ENCODE peak calls at places on chromosomes 12 and 14, in five cellular contexts. One of them, this sample, is unnamed.

GRCh38 chr12:117850048-117850447 is 118.7 kb downstream of the KSR2 start:
- DNase-seq in fibroblast of mammary gland: peak
- DNase-seq in ovary: no peak
- DNase-seq in BE2C: peak
- DNase-seq in cardiac fibroblast: peak
- DNase-seq in this sample: no peak

GRCh38 chr14:47674546-47675238 is 713 bp downstream of the MDGA2 start:
- DNase-seq in cardiac fibroblast: no peak
- DNase-seq in ovary: no peak
- DNase-seq in BE2C: peak
- DNase-seq in fibroblast of mammary gland: no peak
- DNase-seq in this sample: no peak

GRCh38 chr12:114316076-114316475 is 89.9 kb downstream of the TBX5 start:
- DNase-seq in ovary: no peak
- DNase-seq in BE2C: no peak
- DNase-seq in cardiac fibroblast: peak
- DNase-seq in fibroblast of mammary gland: peak
- DNase-seq in this sample: no peak

GRCh38 chr12:65603428-65604351 is 220.6 kb upstream of the HMGA2 start:
- DNase-seq in cardiac fibroblast: peak
- DNase-seq in BE2C: no peak
- DNase-seq in fibroblast of mammary gland: peak
- DNase-seq in ovary: no peak
- DNase-seq in this sample: peak

GRCh38 chr14:35879141-35879648 is 53.1 kb downstream of the BRMS1L start:
- DNase-seq in ovary: no peak
- DNase-seq in BE2C: no peak
- DNase-seq in fibroblast of mammary gland: peak
- DNase-seq in cardiac fibroblast: peak
- DNase-seq in this sample: no peak

GRCh38 chr14:99818503-99819036 is 25.4 kb downstream of the EML1 start:
- DNase-seq in fibroblast of mammary gland: no peak
- DNase-seq in cardiac fibroblast: no peak
- DNase-seq in BE2C: no peak
- DNase-seq in ovary: no peak
- DNase-seq in this sample: no peak

GRCh38 chr12:62294378-62294777 is 34.2 kb downstream of the USP15 start:
- DNase-seq in ovary: no peak
- DNase-seq in fibroblast of mammary gland: no peak
- DNase-seq in cardiac fibroblast: no peak
- DNase-seq in BE2C: no peak
- DNase-seq in this sample: no peak

GRCh38 chr12:64895541-64895940 is 71.1 kb downstream of the TBC1D30 start:
- DNase-seq in fibroblast of mammary gland: peak
- DNase-seq in cardiac fibroblast: no peak
- DNase-seq in BE2C: no peak
- DNase-seq in ovary: no peak
- DNase-seq in this sample: no peak

GRCh38 chr14:99590746-99591555 is 13.1 kb downstream of the CCDC85C start:
- DNase-seq in ovary: no peak
- DNase-seq in fibroblast of mammary gland: peak
- DNase-seq in BE2C: peak
- DNase-seq in cardiac fibroblast: peak
- DNase-seq in this sample: no peak

GRCh38 chr12:56080556-56081138 is 682 bp downstream of the ERBB3 start:
- DNase-seq in cardiac fibroblast: no peak
- DNase-seq in ovary: no peak
- DNase-seq in fibroblast of mammary gland: no peak
- DNase-seq in BE2C: no peak
- DNase-seq in this sample: no peak

GRCh38 chr14:68379510-68380303 is 413.2 kb downstream of the ZFP36L1 start:
- DNase-seq in BE2C: no peak
- DNase-seq in fibroblast of mammary gland: no peak
- DNase-seq in cardiac fibroblast: no peak
- DNase-seq in ovary: no peak
- DNase-seq in this sample: no peak

GRCh38 chr12:104700324-104700723 is 243.6 kb downstream of the CHST11 start:
- DNase-seq in ovary: no peak
- DNase-seq in cardiac fibroblast: no peak
- DNase-seq in fibroblast of mammary gland: no peak
- DNase-seq in BE2C: no peak
- DNase-seq in this sample: no peak

GRCh38 chr12:2813573-2814185 is 1.2 kb downstream of the ITFG2 start:
- DNase-seq in cardiac fibroblast: peak
- DNase-seq in ovary: no peak
- DNase-seq in fibroblast of mammary gland: peak
- DNase-seq in BE2C: peak
- DNase-seq in this sample: no peak

GRCh38 chr12:24398605-24399004 is 449.1 kb upstream of the SOX5 start:
- DNase-seq in BE2C: no peak
- DNase-seq in cardiac fibroblast: no peak
- DNase-seq in ovary: no peak
- DNase-seq in fibroblast of mammary gland: no peak
- DNase-seq in this sample: no peak

GRCh38 chr14:64191756-64192155 is 102.4 kb downstream of the ESR2 start:
- DNase-seq in fibroblast of mammary gland: peak
- DNase-seq in cardiac fibroblast: peak
- DNase-seq in BE2C: no peak
- DNase-seq in ovary: no peak
- DNase-seq in this sample: no peak

GRCh38 chr12:52631264-52631663 is 12.9 kb upstream of the KRT73 start:
- DNase-seq in fibroblast of mammary gland: no peak
- DNase-seq in cardiac fibroblast: no peak
- DNase-seq in BE2C: no peak
- DNase-seq in ovary: no peak
- DNase-seq in this sample: no peak

GRCh38 chr14:73424453-73424852 is 33.9 kb downstream of the NUMB start:
- DNase-seq in BE2C: no peak
- DNase-seq in cardiac fibroblast: peak
- DNase-seq in fibroblast of mammary gland: no peak
- DNase-seq in ovary: no peak
- DNase-seq in this sample: no peak

GRCh38 chr14:101948666-101949205 is 15.6 kb upstream of the DYNC1H1 start:
- DNase-seq in BE2C: no peak
- DNase-seq in ovary: no peak
- DNase-seq in fibroblast of mammary gland: no peak
- DNase-seq in cardiac fibroblast: no peak
- DNase-seq in this sample: no peak

GRCh38 chr12:81128930-81129554 is 51.2 kb downstream of the ACSS3 start:
- DNase-seq in ovary: no peak
- DNase-seq in BE2C: peak
- DNase-seq in cardiac fibroblast: peak
- DNase-seq in fibroblast of mammary gland: peak
- DNase-seq in this sample: no peak

GRCh38 chr14:104507443-104507842 is 72.1 kb upstream of the C14orf180 start:
- DNase-seq in ovary: no peak
- DNase-seq in cardiac fibroblast: no peak
- DNase-seq in BE2C: no peak
- DNase-seq in fibroblast of mammary gland: no peak
- DNase-seq in this sample: no peak

GRCh38 chr14:104681689-104682074 is 7.7 kb upstream of the INF2 start:
- DNase-seq in cardiac fibroblast: peak
- DNase-seq in ovary: peak
- DNase-seq in BE2C: peak
- DNase-seq in fibroblast of mammary gland: peak
- DNase-seq in this sample: peak

GRCh38 chr12:42794811-42795210 is 205.3 kb upstream of the PRICKLE1 start:
- DNase-seq in fibroblast of mammary gland: peak
- DNase-seq in ovary: no peak
- DNase-seq in BE2C: no peak
- DNase-seq in cardiac fibroblast: no peak
- DNase-seq in this sample: no peak

DNA sequence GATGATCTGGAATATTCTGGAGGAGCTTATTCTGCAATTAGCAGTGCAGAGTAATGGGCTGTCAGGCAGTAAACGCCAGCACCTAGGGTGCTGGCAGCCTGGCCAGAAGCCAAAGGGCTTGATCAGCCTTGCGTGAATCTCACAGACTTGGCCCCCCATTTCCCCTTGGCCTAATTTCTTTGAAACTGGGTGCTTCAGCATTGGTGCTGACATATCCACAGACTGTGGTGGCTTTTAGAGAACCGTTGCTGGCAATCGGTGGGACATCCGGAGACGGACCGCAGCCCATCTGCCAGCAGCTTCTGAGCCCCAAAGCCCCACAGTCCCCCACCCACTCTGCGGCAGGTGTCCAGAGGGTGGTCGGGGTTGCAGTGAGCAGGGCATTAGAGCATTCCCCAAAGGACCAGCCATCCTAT is 157.1 kb downstream of the CALM1 start:
- DNase-seq in ovary: no peak
- DNase-seq in BE2C: no peak
- DNase-seq in fibroblast of mammary gland: no peak
- DNase-seq in cardiac fibroblast: no peak
- DNase-seq in this sample: no peak
- TF ChIP-seq CTCF in ovary: no peak
- TF ChIP-seq CTCF in BE2C: no peak
- TF ChIP-seq CTCF in fibroblast of mammary gland: no peak
- TF ChIP-seq CTCF in cardiac fibroblast: no peak
- TF ChIP-seq CTCF in this sample: no peak

GRCh38 chr12:101174576-101174975 is 35.5 kb downstream of the SLC5A8 start:
- DNase-seq in BE2C: no peak
- DNase-seq in cardiac fibroblast: no peak
- DNase-seq in fibroblast of mammary gland: no peak
- DNase-seq in ovary: no peak
- DNase-seq in this sample: no peak

GRCh38 chr12:101166866-101167265 is 43.2 kb downstream of the SLC5A8 start:
- DNase-seq in ovary: no peak
- DNase-seq in cardiac fibroblast: no peak
- DNase-seq in BE2C: no peak
- DNase-seq in fibroblast of mammary gland: no peak
- DNase-seq in this sample: no peak

GRCh38 chr12:101173197-101173749 is 36.8 kb downstream of the SLC5A8 start:
- DNase-seq in BE2C: no peak
- DNase-seq in ovary: no peak
- DNase-seq in fibroblast of mammary gland: peak
- DNase-seq in cardiac fibroblast: no peak
- DNase-seq in this sample: no peak

GRCh38 chr12:101168000-101168399 is 42.0 kb downstream of the SLC5A8 start:
- DNase-seq in cardiac fibroblast: no peak
- DNase-seq in ovary: no peak
- DNase-seq in fibroblast of mammary gland: no peak
- DNase-seq in BE2C: no peak
- DNase-seq in this sample: no peak

GRCh38 chr12:101172316-101172715 is 37.7 kb downstream of the SLC5A8 start:
- DNase-seq in BE2C: no peak
- DNase-seq in fibroblast of mammary gland: peak
- DNase-seq in ovary: no peak
- DNase-seq in cardiac fibroblast: no peak
- DNase-seq in this sample: no peak
- TF ChIP-seq CTCF in BE2C: peak
- TF ChIP-seq CTCF in fibroblast of mammary gland: peak
- TF ChIP-seq CTCF in ovary: no peak
- TF ChIP-seq CTCF in cardiac fibroblast: no peak
- TF ChIP-seq CTCF in this sample: no peak

GRCh38 chr14:54565236-54566151 is 1.4 kb upstream of the SAMD4A start:
- DNase-seq in cardiac fibroblast: peak
- DNase-seq in BE2C: peak
- DNase-seq in fibroblast of mammary gland: peak
- DNase-seq in ovary: peak
- DNase-seq in this sample: peak
- TF ChIP-seq CTCF in cardiac fibroblast: no peak
- TF ChIP-seq CTCF in BE2C: no peak
- TF ChIP-seq CTCF in fibroblast of mammary gland: no peak
- TF ChIP-seq CTCF in ovary: no peak
- TF ChIP-seq CTCF in this sample: peak

DNA sequence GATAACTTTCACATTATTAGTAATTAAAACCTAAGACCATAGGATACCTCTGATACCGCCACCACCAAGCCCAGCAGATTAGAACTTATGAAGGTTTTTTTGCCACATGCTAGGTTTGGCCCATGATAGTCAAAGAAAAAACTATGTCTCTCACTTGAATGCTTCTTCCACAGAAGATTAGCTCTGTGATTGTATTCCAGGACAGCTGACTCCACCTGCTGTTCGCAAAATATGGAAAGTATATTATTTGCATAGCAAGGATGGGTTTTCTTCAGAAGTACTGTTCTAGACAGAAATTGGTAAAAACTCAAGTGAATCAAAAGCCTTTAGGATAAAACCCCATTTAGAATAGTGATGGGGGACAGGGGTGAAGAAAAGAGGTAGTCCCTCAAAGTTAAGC is 42.2 kb downstream of the PPFIBP1 start:
- DNase-seq in fibroblast of mammary gland: no peak
- DNase-seq in cardiac fibroblast: no peak
- DNase-seq in ovary: no peak
- DNase-seq in BE2C: no peak
- DNase-seq in this sample: no peak
- TF ChIP-seq CTCF in fibroblast of mammary gland: no peak
- TF ChIP-seq CTCF in cardiac fibroblast: no peak
- TF ChIP-seq CTCF in ovary: no peak
- TF ChIP-seq CTCF in BE2C: no peak
- TF ChIP-seq CTCF in this sample: peak

DNA sequence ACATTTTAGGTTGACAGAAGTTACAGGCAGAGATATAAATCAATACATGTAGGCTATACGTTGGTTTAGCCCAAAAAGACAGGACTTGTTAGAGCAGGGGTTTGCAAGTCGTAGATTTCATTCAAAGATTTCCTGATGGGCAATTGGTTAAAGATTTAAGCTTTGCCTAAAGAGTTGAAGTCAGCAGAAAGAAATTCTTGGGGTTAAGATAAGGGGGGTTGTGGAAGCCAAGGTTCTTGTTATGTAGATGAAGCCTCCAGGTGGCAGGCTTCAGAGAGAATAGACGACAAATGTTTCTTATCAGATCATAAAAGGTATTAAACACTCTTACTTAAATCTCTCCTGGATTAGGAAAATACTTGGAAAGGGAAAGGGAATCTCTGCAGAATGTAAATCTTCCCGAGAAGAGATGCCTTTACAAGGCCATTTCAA is 510.8 kb downstream of the TMTC2 start:
- DNase-seq in cardiac fibroblast: no peak
- DNase-seq in BE2C: no peak
- DNase-seq in ovary: no peak
- DNase-seq in fibroblast of mammary gland: no peak
- DNase-seq in this sample: no peak
- TF ChIP-seq CTCF in cardiac fibroblast: no peak
- TF ChIP-seq CTCF in BE2C: no peak
- TF ChIP-seq CTCF in ovary: no peak
- TF ChIP-seq CTCF in fibroblast of mammary gland: no peak
- TF ChIP-seq CTCF in this sample: no peak

GRCh38 chr14:90087433-90087832 is 25.6 kb downstream of the KCNK13 start:
- DNase-seq in BE2C: no peak
- DNase-seq in fibroblast of mammary gland: peak
- DNase-seq in ovary: no peak
- DNase-seq in cardiac fibroblast: peak
- DNase-seq in this sample: peak
- TF ChIP-seq CTCF in BE2C: no peak
- TF ChIP-seq CTCF in fibroblast of mammary gland: no peak
- TF ChIP-seq CTCF in ovary: no peak
- TF ChIP-seq CTCF in cardiac fibroblast: no peak
- TF ChIP-seq CTCF in this sample: no peak

GRCh38 chr12:89461190-89461589 is 63.4 kb downstream of the GALNT4 start:
- DNase-seq in BE2C: no peak
- DNase-seq in fibroblast of mammary gland: peak
- DNase-seq in ovary: no peak
- DNase-seq in cardiac fibroblast: peak
- DNase-seq in this sample: no peak

GRCh38 chr12:89464974-89465592 is 59.5 kb downstream of the GALNT4 start:
- DNase-seq in BE2C: no peak
- DNase-seq in fibroblast of mammary gland: peak
- DNase-seq in cardiac fibroblast: peak
- DNase-seq in ovary: no peak
- DNase-seq in this sample: no peak

GRCh38 chr12:89456565-89456964 is 68.0 kb downstream of the GALNT4 start:
- DNase-seq in BE2C: no peak
- DNase-seq in fibroblast of mammary gland: no peak
- DNase-seq in ovary: no peak
- DNase-seq in cardiac fibroblast: no peak
- DNase-seq in this sample: no peak

GRCh38 chr12:89461649-89462612 is 62.7 kb downstream of the GALNT4 start:
- DNase-seq in fibroblast of mammary gland: peak
- DNase-seq in BE2C: no peak
- DNase-seq in ovary: no peak
- DNase-seq in cardiac fibroblast: peak
- DNase-seq in this sample: no peak
- TF ChIP-seq CTCF in fibroblast of mammary gland: peak
- TF ChIP-seq CTCF in BE2C: peak
- TF ChIP-seq CTCF in ovary: peak
- TF ChIP-seq CTCF in cardiac fibroblast: peak
- TF ChIP-seq CTCF in this sample: peak